ENCODE peak calls at places on chromosomes 12 and 14, in eight cellular contexts. E, N, A, W, C, R, S and T are unnamed samples.

GRCh38 chr14:104975481-104976197 is 2.5 kb downstream of the AHNAK2 start:
- DNase-seq in E (no peak), N (peak), A (no peak), W (no peak), C (no peak), R (peak), S (no peak), T (no peak)

GRCh38 chr14:102316048-102316745 is 3.3 kb upstream of the ZNF839 start:
- DNase-seq in E (no peak), N (peak), A (peak), W (no peak), C (peak), R (no peak), S (no peak), T (peak)

GRCh38 chr12:100142851-100143559 is at the start of gene BLTP3B:
- DNase-seq in E (peak), N (peak), A (peak), W (peak), C (peak), R (peak), S (peak), T (peak)

GRCh38 chr12:10454531-10454930 is 1.4 kb upstream of the KLRC1 start:
- DNase-seq in E (no peak), N (no peak), A (no peak), W (no peak), C (no peak), R (no peak), S (no peak), T (no peak)

GRCh38 chr14:101221549-101222160 is 318.1 kb upstream of the RTL1 start:
- DNase-seq in E (no peak), N (no peak), A (no peak), W (no peak), C (no peak), R (no peak), S (no peak), T (no peak)

GRCh38 chr14:95577067-95577800 is 42.4 kb downstream of the GLRX5 start:
- DNase-seq in E (no peak), N (no peak), A (no peak), W (no peak), C (no peak), R (no peak), S (no peak), T (no peak)

GRCh38 chr12:66352197-66352596 is 49.9 kb downstream of the HELB start:
- DNase-seq in E (no peak), N (no peak), A (no peak), W (no peak), C (peak), R (no peak), S (no peak), T (peak)

GRCh38 chr12:116381744-116382455 is 104.4 kb upstream of the MED13L start:
- DNase-seq in E (no peak), N (no peak), A (peak), W (peak), C (peak), R (no peak), S (no peak), T (peak)

GRCh38 chr12:116443706-116444589 is 115.2 kb upstream of the MAP1LC3B2 start:
- DNase-seq in E (no peak), N (no peak), A (no peak), W (no peak), C (no peak), R (no peak), S (no peak), T (no peak)

GRCh38 chr14:21406213-21406612 is 22.4 kb upstream of the SUPT16H start:
- DNase-seq in E (no peak), N (no peak), A (no peak), W (no peak), C (no peak), R (no peak), S (no peak), T (no peak)

GRCh38 chr12:40583743-40584142 is 108.5 kb upstream of the CNTN1 start:
- DNase-seq in E (no peak), N (no peak), A (no peak), W (no peak), C (no peak), R (no peak), S (no peak), T (no peak)

GRCh38 chr14:94367347-94367746 is 21.1 kb downstream of the SERPINA1 start:
- DNase-seq in E (no peak), N (no peak), A (no peak), W (no peak), C (no peak), R (no peak), S (no peak), T (no peak)

GRCh38 chr14:94853920-94854319 is 84.0 kb upstream of the GSC start:
- DNase-seq in E (no peak), N (no peak), A (no peak), W (no peak), C (no peak), R (no peak), S (no peak), T (no peak)

GRCh38 chr14:33393895-33394405 is 455.3 kb downstream of the NPAS3 start:
- DNase-seq in E (no peak), N (no peak), A (no peak), W (no peak), C (no peak), R (no peak), S (no peak), T (no peak)

GRCh38 chr12:14365294-14366210 is at the start of gene ATF7IP:
- DNase-seq in E (peak), N (peak), A (peak), W (peak), C (peak), R (peak), S (peak), T (peak)

GRCh38 chr12:3077572-3078081 is 448 bp downstream of the TSPAN9 start:
- DNase-seq in E (peak), N (peak), A (peak), W (no peak), C (peak), R (no peak), S (no peak), T (peak)

GRCh38 chr12:8081228-8081920 is 700 bp upstream of the NECAP1 start:
- DNase-seq in E (peak), N (no peak), A (no peak), W (no peak), C (no peak), R (no peak), S (no peak), T (no peak)

GRCh38 chr14:86683525-86683924 is 1153.6 kb downstream of the FLRT2 start:
- DNase-seq in E (no peak), N (no peak), A (no peak), W (peak), C (no peak), R (no peak), S (no peak), T (no peak)

GRCh38 chr14:64855732-64856527 is 23.8 kb downstream of the SPTB start:
- DNase-seq in E (no peak), N (no peak), A (no peak), W (no peak), C (no peak), R (no peak), S (no peak), T (no peak)

DNA sequence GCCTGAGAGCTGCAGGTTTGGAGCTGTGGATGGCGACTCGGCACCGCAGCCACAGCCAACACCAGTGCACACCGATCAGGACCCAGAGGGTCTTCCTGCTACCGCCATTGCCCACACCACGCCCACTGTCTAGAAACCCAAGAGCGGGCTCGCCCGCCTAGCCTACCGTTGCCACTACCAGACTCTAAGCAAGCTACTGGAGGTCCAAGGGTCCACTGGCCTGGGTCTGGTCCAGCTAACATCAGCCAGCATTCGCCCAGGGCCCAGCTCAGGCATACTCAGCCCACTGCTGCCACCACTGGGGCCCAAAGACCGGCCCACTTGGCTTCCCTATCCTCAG is 30.5 kb upstream of the MON2 start:
- DNase-seq in E (no peak), N (peak), A (no peak), W (no peak), C (no peak), R (no peak), S (no peak), T (no peak)
- H3K4me3 ChIP-seq in E (no peak), N (no peak), A (peak), W (no peak), C (no peak), R (no peak), S (no peak), T (no peak)

GRCh38 chr12:49295087-49296001 is at the start of gene PRPH:
- DNase-seq in E (no peak), N (no peak), A (no peak), W (no peak), C (no peak), R (no peak), S (no peak), T (no peak)
- H3K4me3 ChIP-seq in E (no peak), N (no peak), A (no peak), W (no peak), C (no peak), R (no peak), S (no peak), T (peak)

GRCh38 chr14:32330356-32331226 is 1.5 kb downstream of the AKAP6 start:
- DNase-seq in E (no peak), N (no peak), A (no peak), W (no peak), C (no peak), R (no peak), S (no peak), T (no peak)

GRCh38 chr14:32327255-32327961 is 1.7 kb upstream of the AKAP6 start:
- DNase-seq in E (no peak), N (no peak), A (no peak), W (no peak), C (no peak), R (no peak), S (no peak), T (no peak)

GRCh38 chr14:32331227-32331597 is 2.1 kb downstream of the AKAP6 start:
- DNase-seq in E (no peak), N (no peak), A (no peak), W (no peak), C (no peak), R (no peak), S (no peak), T (no peak)

GRCh38 chr14:32329690-32330290 is 692 bp downstream of the AKAP6 start:
- DNase-seq in E (no peak), N (no peak), A (no peak), W (no peak), C (no peak), R (no peak), S (no peak), T (no peak)

DNA sequence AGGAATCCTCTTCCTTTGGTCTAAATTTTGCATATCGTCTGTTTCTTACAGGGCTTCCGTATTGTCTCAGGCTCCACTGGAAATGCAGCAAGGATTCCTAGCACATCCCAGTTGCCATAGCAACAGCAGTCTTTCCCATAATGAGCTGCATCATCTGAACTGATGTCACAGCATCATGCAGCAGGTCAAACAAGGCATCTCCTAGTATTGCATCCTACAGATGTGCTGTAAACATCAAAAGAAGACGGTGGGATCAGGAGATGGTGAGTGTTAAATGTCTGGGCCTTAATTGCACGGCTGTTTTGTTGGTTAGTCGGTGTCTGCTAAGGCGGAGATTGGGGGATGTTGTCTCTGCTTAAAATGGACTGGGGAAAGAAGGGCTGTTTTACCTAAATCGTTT is at the start of gene AKAP6:
- DNase-seq in E (no peak), N (no peak), A (no peak), W (no peak), C (peak), R (no peak), S (no peak), T (no peak)
- H3K4me3 ChIP-seq in E (no peak), N (no peak), A (no peak), W (no peak), C (no peak), R (no peak), S (no peak), T (no peak)

DNA sequence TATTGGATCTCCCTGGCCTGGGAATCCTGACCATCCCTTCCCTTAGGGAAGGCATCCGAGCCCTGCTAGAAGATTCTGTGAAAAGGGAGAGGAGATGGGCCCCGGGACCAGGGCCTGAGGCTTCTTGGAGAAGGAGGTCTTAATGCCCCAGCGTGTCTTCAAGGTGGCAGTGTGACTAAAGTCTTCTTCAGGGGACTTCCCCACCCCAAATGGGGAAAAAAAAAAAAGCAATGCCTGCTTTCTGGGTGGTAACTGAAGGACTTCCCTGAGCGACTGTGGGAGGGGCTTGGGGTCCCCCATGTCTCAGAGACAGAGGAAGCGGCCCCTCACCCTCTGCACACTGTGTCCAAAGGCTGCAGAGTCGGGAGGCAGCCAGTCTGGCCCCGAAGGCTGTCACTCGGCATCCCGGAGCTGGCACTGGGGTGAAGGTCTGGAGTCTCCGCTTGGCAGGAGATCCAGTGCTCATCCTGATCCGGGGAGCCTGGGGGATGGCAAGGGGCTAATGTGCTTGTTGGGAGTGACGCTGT is 7.8 kb upstream of the PGF start:
- DNase-seq in E (no peak), N (no peak), A (no peak), W (no peak), C (no peak), R (no peak), S (no peak), T (no peak)
- H3K4me3 ChIP-seq in E (no peak), N (no peak), A (no peak), W (no peak), C (no peak), R (no peak), S (no peak), T (no peak)

GRCh38 chr12:121575952-121576615 is 4.7 kb downstream of the KDM2B start:
- DNase-seq in E (no peak), N (no peak), A (no peak), W (no peak), C (peak), R (no peak), S (no peak), T (no peak)
- H3K4me3 ChIP-seq in E (no peak), N (no peak), A (peak), W (no peak), C (no peak), R (no peak), S (no peak), T (no peak)

DNA sequence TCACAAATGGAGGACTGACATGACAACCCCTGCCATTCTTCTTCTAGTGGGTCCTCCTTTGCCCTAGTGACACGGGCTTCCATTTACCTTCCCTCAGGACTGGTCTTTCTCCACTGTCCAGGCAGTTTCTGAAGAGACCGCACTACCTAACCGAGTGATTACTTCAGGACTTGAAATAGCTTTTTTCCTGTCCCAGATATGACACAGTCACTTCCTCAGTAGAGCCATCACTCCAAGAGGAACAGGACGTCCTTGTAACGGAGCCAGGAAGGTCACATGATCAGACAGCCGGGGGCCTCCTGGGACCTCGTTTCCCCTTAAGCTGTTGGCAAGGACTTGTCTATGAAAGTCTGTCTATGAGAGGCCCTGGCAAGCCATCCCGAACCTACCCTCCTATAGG is 62.3 kb downstream of the FOS start:
- DNase-seq in E (no peak), N (peak), A (no peak), W (no peak), C (no peak), R (peak), S (peak), T (no peak)
- H3K4me3 ChIP-seq in E (no peak), N (no peak), A (no peak), W (no peak), C (no peak), R (no peak), S (no peak), T (no peak)

DNA sequence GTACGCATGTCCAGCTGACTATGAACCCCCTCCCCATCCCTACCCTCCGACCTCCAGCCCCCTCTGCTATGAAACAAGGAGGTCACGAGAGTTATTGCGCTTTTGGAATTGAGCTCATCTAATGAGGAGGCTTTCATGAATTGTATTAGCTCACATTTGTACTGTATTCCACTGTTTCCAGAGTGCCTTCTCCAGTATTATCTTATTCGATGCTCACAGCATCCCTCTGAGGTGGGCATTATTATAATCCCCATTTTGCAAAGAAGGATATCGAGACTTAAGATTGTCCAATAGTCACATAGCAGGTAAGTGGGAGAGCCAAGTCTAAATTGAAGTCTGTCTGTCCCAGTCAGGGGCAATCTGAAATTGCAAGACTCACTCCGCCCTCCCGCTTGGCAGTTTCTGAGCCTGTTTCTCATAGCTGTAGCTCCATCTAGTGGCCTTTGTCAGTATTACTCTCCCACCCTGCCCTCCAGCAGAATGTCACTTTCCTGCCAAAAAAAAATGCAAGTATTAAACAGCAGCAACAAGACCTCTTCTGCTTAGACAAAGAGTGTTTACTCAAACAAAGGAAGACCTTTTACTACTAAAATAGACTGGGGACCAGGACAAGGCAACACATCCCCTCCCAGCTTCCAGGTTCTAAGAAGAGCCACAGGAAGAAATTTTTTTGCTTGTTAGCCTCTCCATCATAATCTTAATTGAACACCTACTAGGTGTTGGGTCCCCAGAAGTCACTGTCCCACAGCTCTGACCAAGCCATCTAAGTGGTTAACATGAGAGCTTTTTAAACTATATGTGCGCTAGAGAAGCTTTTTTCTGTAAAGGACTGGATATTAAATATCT is 48.6 kb upstream of the TMEM233 start:
- DNase-seq in E (peak), N (peak), A (peak), W (peak), C (peak), R (peak), S (peak), T (peak)
- H3K4me3 ChIP-seq in E (no peak), N (no peak), A (no peak), W (no peak), C (no peak), R (no peak), S (no peak), T (no peak)

GRCh38 chr12:32893458-32893857 is 3.1 kb downstream of the PKP2 start:
- DNase-seq in E (no peak), N (no peak), A (peak), W (no peak), C (no peak), R (no peak), S (no peak), T (no peak)
- H3K4me3 ChIP-seq in E (no peak), N (peak), A (no peak), W (no peak), C (no peak), R (no peak), S (no peak), T (no peak)